ENCODE peak calls at places on chromosomes 4 and X, in six cellular contexts. V is natural killer cell; N is HFF-Myc; H is CD4-positive, CD25-positive, alpha-beta regulatory T cell; I is Ammon's horn; R is mucosa of descending colon. X is an unnamed sample.

GRCh38 chrX:14902536-14902935 is 29.3 kb downstream of the MOSPD2 start:
- DNase-seq in V (no peak), H (no peak), N (no peak), I (peak), R (no peak), X (no peak)

GRCh38 chr4:102572452-102572851 is 71.3 kb downstream of the NFKB1 start:
- DNase-seq in N (no peak), H (no peak), V (no peak), R (no peak), I (no peak), X (no peak)

GRCh38 chr4:123397276-123398150 is 918 bp downstream of the SPRY1 start:
- DNase-seq in H (peak), R (peak), I (peak), V (peak), N (no peak), X (peak)

GRCh38 chrX:1196436-1196835 is 16.0 kb downstream of the CRLF2 start:
- DNase-seq in R (no peak), N (no peak), V (no peak), I (no peak), H (no peak), X (no peak)

GRCh38 chr4:33067221-33067620 is 2347.1 kb downstream of the PCDH7 start:
- DNase-seq in H (no peak), V (no peak), I (no peak), N (peak), R (no peak), X (no peak)

GRCh38 chrX:65697915-65698796 is 30.7 kb downstream of the MSN start:
- DNase-seq in H (peak), R (peak), N (no peak), V (peak), I (peak), X (peak)

GRCh38 chr4:71130827-71131603 is 137.6 kb downstream of the DCK start:
- DNase-seq in N (peak), H (no peak), V (no peak), R (no peak), I (peak), X (no peak)

GRCh38 chr4:59904331-59904730 is 1295.8 kb upstream of the ADGRL3 start:
- DNase-seq in V (no peak), N (no peak), H (no peak), I (no peak), R (no peak), X (no peak)

GRCh38 chrX:134000260-134001245 is 15.2 kb upstream of the GPC3 start:
- DNase-seq in V (no peak), I (no peak), H (no peak), N (no peak), R (no peak), X (no peak)

GRCh38 chr4:2009651-2010233 is 968 bp upstream of the NELFA start:
- DNase-seq in H (peak), I (peak), V (peak), N (peak), R (peak), X (peak)

GRCh38 chr4:173509031-173510001 is 20.7 kb downstream of the HAND2 start:
- DNase-seq in V (no peak), R (no peak), H (peak), I (no peak), N (no peak), X (no peak)

GRCh38 chr4:52037730-52038108 is 380 bp downstream of the SGCB start:
- DNase-seq in I (peak), N (no peak), R (peak), V (no peak), H (peak), X (peak)

GRCh38 chr4:14729605-14730004 is 272.7 kb upstream of the CPEB2 start:
- DNase-seq in R (no peak), N (no peak), I (no peak), H (no peak), V (no peak), X (no peak)

GRCh38 chrX:103918584-103919335 is 43.7 kb upstream of the TMSB15B start:
- DNase-seq in N (no peak), V (peak), I (peak), R (peak), H (peak), X (peak)

GRCh38 chr4:109075617-109076016 is 226.8 kb downstream of the COL25A1 start:
- DNase-seq in R (no peak), H (no peak), I (no peak), N (no peak), V (no peak), X (no peak)

GRCh38 chr4:71009796-71010588 is 16.5 kb downstream of the DCK start:
- DNase-seq in H (peak), I (peak), N (peak), V (no peak), R (no peak), X (peak)

GRCh38 chrX:8820910-8821527 is 19.8 kb upstream of the FAM9A start:
- DNase-seq in H (no peak), V (no peak), N (no peak), I (peak), R (no peak), X (no peak)

GRCh38 chrX:29044802-29045201 is 457.6 kb downstream of the IL1RAPL1 start:
- DNase-seq in V (no peak), N (no peak), H (no peak), R (no peak), I (no peak), X (no peak)

GRCh38 chr4:148095346-148095923 is 346.8 kb downstream of the NR3C2 start:
- DNase-seq in H (no peak), R (no peak), N (no peak), V (no peak), I (no peak), X (no peak)

GRCh38 chr4:124803641-124804040 is 91.1 kb upstream of the ANKRD50 start:
- DNase-seq in H (no peak), R (no peak), I (no peak), N (no peak), V (no peak), X (no peak)

GRCh38 chrX:53795583-53795982 is 109.1 kb upstream of the HUWE1 start:
- DNase-seq in V (no peak), N (peak), I (peak), H (no peak), R (no peak), X (no peak)

GRCh38 chrX:31215277-31215815 is 143.5 kb upstream of the FTHL17 start:
- DNase-seq in V (no peak), R (no peak), I (no peak), N (no peak), H (no peak), X (no peak)

GRCh38 chr4:7160439-7160838 is 31.9 kb upstream of the SORCS2 start:
- DNase-seq in H (no peak), I (peak), R (no peak), N (no peak), V (no peak), X (no peak)

GRCh38 chr4:78684196-78685079 is 91.7 kb upstream of the BMP2K start:
- DNase-seq in I (no peak), R (no peak), H (no peak), N (no peak), V (no peak), X (no peak)

GRCh38 chrX:17668929-17669328 is 68.4 kb upstream of the SCML1 start:
- DNase-seq in H (peak), N (no peak), I (no peak), R (no peak), V (no peak), X (no peak)

GRCh38 chr4:92304636-92305035 is 870 bp downstream of the GRID2 start:
- DNase-seq in R (no peak), V (no peak), N (no peak), I (peak), H (no peak), X (no peak)

GRCh38 chr4:26611879-26612278 is 28.0 kb downstream of the TBC1D19 start:
- DNase-seq in I (no peak), R (no peak), H (peak), V (no peak), N (no peak), X (no peak)

GRCh38 chr4:99404595-99405287 is 30.4 kb downstream of the ADH7 start:
- DNase-seq in H (peak), R (no peak), V (no peak), N (peak), I (no peak), X (no peak)

GRCh38 chr4:21769404-21770147 is 179.0 kb downstream of the KCNIP4 start:
- DNase-seq in I (no peak), H (no peak), N (no peak), R (no peak), V (no peak), X (no peak)

GRCh38 chr4:101621120-101621519 is 169.4 kb upstream of the BANK1 start:
- DNase-seq in N (peak), H (no peak), I (no peak), R (no peak), V (no peak), X (no peak)

GRCh38 chr4:149223659-149224058 is 592.0 kb downstream of the IQCM start:
- DNase-seq in H (no peak), N (no peak), I (no peak), V (no peak), R (no peak), X (no peak)